ENCODE peak calls at places on chromosomes 11 and 22, in four cellular contexts. N, H, W and I are unnamed samples.
A peak's percentile ranks its signal among the peaks of the same experiment; 100 is the strongest.

GRCh38 chr11:123255909-123256308 is 60.9 kb upstream of the CLMP start:
- DNase-seq in N (no peak), H (no peak), W (no peak), I (no peak)

GRCh38 chr22:42321908-42322561 is 51.6 kb upstream of the TCF20 start:
- DNase-seq in N (no peak), H (no peak), W (no peak), I (no peak)

GRCh38 chr11:62889126-62889483 is 8.4 kb downstream of the SLC3A2 start:
- DNase-seq in N (no peak), H (no peak), W (no peak), I (no peak)

GRCh38 chr22:30178180-30179126 is 68.1 kb downstream of the LIF start:
- DNase-seq in N (peak; percentile 24), H (no peak), W (no peak), I (no peak)

GRCh38 chr22:17172172-17172833 is 13.2 kb upstream of the HDHD5 start:
- DNase-seq in N (no peak), H (no peak), W (no peak), I (no peak)

GRCh38 chr11:7439921-7440320 is 45.4 kb upstream of the OLFML1 start:
- DNase-seq in N (no peak), H (no peak), W (no peak), I (no peak)

GRCh38 chr22:43990044-43990443 is 34.1 kb upstream of the PARVB start:
- DNase-seq in N (no peak), H (no peak), W (no peak), I (no peak)

GRCh38 chr11:62572431-62572830 is 1.3 kb downstream of the EEF1G start:
- DNase-seq in N (no peak), H (no peak), W (no peak), I (no peak)

GRCh38 chr22:42007922-42008321 is 9.3 kb downstream of the WBP2NL start:
- DNase-seq in N (no peak), H (no peak), W (no peak), I (no peak)

GRCh38 chr11:56296877-56297276 is 4.8 kb upstream of the OR8H1 start:
- DNase-seq in N (no peak), H (no peak), W (no peak), I (no peak)

GRCh38 chr11:73493838-73494598 is 103.9 kb downstream of the FAM168A start:
- DNase-seq in N (peak; percentile 92), H (no peak), W (peak; percentile 79), I (peak; percentile 96)

GRCh38 chr11:58771458-58771855 is 39.7 kb upstream of the GLYAT start:
- DNase-seq in N (peak; percentile 29), H (no peak), W (no peak), I (no peak)

GRCh38 chr11:124915541-124916369 is 3.3 kb upstream of the HEPN1 start:
- DNase-seq in N (peak; percentile 65), H (no peak), W (no peak), I (no peak)

GRCh38 chr11:76738618-76739220 is 44.4 kb upstream of the TSKU start:
- DNase-seq in N (no peak), H (peak; percentile 76), W (no peak), I (no peak)

GRCh38 chr11:2402106-2402505 is 1.6 kb downstream of the TSSC4 start:
- DNase-seq in N (no peak), H (no peak), W (no peak), I (no peak)

GRCh38 chr11:123061403-123062157 is at the start of gene HSPA8:
- DNase-seq in N (peak; percentile 86), H (peak; percentile 60), W (peak; percentile 68), I (peak; percentile 36)

GRCh38 chr11:19751055-19751454 is 38.4 kb downstream of the NAV2 start:
- DNase-seq in N (no peak), H (no peak), W (no peak), I (no peak)

GRCh38 chr11:48164836-48165235 is 51.8 kb upstream of the OR4B1 start:
- DNase-seq in N (no peak), H (no peak), W (no peak), I (peak; percentile 72)

GRCh38 chr11:47981667-47982404 is 1.5 kb downstream of the PTPRJ start:
- DNase-seq in N (no peak), H (no peak), W (no peak), I (no peak)

GRCh38 chr11:65856689-65857499 is 1.1 kb downstream of the CFL1 start:
- DNase-seq in N (peak; percentile 87), H (peak; percentile 84), W (peak; percentile 81), I (peak; percentile 64)

GRCh38 chr11:19241260-19242183 is 777 bp upstream of the E2F8 start:
- DNase-seq in N (peak; percentile 33), H (no peak), W (no peak), I (no peak)

GRCh38 chr22:31346255-31346732 is at the start of gene PATZ1:
- DNase-seq in N (peak; percentile 75), H (peak; percentile 68), W (peak; percentile 63), I (peak; percentile 68)

GRCh38 chr11:65078786-65079342 is 5.0 kb downstream of the CDCA5 start:
- DNase-seq in N (no peak), H (no peak), W (no peak), I (peak; percentile 17)

GRCh38 chr11:111409915-111410314 is 30.8 kb upstream of the POU2AF1 start:
- DNase-seq in N (no peak), H (no peak), W (no peak), I (no peak)

GRCh38 chr11:6326980-6327379 is 6.7 kb upstream of the CAVIN3 start:
- DNase-seq in N (no peak), H (no peak), W (no peak), I (no peak)

GRCh38 chr11:64353761-64354506 is 5.0 kb upstream of the RPS6KA4 start:
- DNase-seq in N (no peak), H (no peak), W (no peak), I (no peak)

GRCh38 chr22:20431520-20432237 is 5.9 kb downstream of the SCARF2 start:
- DNase-seq in N (no peak), H (no peak), W (no peak), I (no peak)

GRCh38 chr11:2202071-2202899 is 30.7 kb upstream of the TH start:
- DNase-seq in N (no peak), H (peak; percentile 88), W (peak; percentile 93), I (peak; percentile 84)

GRCh38 chr22:25386538-25386884 is 167.1 kb downstream of the CRYBB2 start:
- DNase-seq in N (no peak), H (no peak), W (no peak), I (no peak)

GRCh38 chr11:104028476-104028875 is 8.0 kb upstream of the DDI1 start:
- DNase-seq in N (no peak), H (no peak), W (no peak), I (no peak)

GRCh38 chr11:105811242-105811641 is 201.4 kb downstream of the GRIA4 start:
- DNase-seq in N (no peak), H (no peak), W (no peak), I (no peak)

GRCh38 chr11:69381681-69382130 is 87.8 kb downstream of the MYEOV start:
- DNase-seq in N (no peak), H (peak; percentile 19), W (no peak), I (no peak)

DNA sequence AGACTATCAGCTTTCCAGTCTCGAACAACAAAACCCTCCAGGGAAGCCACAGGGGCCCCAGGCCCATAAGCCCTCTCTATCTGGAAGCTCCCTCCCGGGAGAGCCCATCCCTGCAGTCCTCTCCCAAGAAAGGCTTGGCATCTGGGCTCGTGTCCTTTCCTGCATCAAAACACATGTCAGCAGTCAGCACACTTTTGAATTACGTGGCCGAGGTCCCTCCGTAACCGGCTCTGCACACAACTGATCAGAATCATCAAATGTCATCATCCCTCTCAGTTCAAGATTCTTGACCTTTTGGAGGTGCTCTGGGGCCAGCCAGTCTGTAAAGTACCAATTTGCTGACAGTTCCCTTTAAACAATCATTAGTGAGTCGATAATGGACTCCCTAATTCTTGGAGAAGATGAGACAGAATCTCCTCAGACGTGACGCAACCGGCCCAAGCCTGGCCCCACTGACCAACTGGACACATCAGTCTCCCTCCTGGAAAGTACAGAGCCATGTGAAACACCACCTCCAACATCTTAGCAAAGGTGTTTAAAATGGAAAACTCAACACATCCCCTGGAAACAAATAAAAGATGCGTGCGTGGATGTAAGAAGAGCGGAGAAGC is 33.6 kb downstream of the MAFF start:
- DNase-seq in N (peak; percentile 60), H (no peak), W (no peak), I (no peak)
- H3K36me3 ChIP-seq in N (peaks cover 20% of the 10 kb centered on the region), H (peaks cover 43% of the 10 kb centered on the region), W (no peaks in the 10 kb centered on the region), I (peaks cover 45% of the 10 kb centered on the region)

DNA sequence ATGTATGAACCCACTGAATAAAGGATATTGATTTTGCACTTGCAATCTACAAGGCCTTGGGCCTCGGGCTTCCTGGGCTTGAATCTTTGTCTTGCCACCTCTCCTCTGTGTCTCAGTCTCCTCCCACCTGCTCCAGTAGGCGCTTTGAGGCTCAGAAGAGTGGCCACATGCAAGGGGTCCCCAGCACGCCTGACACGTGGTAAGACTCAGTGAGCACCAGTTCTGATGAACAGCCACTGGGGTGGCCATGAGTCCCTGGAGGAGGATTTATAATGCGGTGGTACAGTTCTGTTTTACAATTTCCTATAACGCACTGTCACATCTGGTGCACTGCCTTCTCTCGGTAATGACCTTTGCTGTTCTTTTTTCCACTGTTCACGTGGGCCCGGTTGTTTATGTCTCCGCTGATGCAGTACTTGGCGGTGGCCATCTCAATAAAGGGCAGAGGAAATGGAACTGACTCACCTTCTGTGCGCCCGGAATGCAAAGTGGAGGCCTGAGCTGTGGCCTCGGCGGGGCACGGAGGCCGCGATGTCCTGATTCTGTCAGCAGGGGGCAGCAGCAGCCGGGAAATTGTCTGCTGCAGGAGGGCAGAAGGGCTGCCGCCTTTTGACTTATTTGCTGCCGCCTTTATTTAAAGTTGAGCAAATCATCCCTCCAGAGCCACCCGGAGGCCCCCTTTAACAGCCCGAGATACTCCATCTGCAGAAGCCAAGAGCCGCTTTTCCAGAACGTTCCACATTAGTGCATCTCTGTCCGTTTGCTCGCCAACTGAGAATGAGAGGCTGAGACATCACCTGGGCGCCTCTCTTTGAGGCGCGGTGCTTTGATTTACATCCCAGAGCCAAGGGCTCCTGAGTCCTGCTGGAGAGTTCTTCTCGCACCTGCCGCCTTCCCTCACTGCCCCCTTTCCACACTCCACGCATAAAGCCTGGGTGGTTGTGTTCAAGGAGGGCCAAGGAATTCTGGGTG is 6.0 kb upstream of the IFT27 start:
- DNase-seq in N (peak; percentile 96), H (peak; percentile 82), W (peak; percentile 69), I (peak; percentile 93)
- H3K4me3 ChIP-seq in N (no peak overlapping the region), H (no peak overlapping the region), W (no peak overlapping the region), I (no peak overlapping the region)

DNA sequence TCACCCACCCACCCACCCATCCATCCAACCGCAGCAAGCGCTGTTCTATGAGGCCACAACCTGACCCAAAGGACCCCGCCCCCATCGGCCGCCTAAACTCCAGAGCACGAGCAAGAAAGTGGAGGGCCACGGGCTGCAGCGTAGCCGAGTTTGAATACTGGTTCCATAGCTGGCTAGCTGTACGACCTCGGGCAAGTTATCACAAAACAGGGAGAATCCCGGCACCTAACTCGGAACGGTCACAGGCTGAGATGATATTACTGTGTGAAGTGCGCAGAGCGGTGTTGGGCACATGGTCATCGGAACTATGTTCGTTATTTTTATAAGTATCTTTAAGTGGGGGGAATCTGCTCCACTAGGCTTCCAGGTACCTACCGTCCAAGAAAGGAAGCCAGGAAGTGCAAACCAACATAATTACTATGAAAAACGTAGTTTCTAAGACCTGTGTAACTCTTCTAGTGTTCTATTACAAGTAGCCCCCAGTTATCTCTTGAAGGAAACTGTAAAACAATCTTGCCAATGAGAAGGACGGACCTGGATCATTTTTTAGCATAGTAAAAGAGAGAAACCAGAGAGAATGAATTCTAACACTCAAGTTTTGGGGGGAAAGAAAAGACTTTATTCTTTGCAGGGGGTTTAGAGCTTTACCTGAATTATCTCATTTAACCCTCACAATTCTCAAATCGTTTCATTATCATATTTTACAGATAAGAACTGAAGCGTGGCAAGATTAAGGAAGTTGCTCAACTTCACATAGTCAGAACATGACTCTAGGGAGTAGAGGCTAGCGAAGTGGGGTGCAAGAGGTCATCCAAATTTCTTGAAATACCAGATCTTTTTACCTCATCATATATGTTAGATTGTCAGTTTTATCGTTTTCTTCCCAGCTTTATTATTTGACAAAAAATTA is 671 bp upstream of the BUD13 start:
- DNase-seq in N (peak; percentile 64), H (no peak), W (no peak), I (no peak)
- H3K27ac ChIP-seq in N (peak overlapping the region; percentile 32), H (peak overlapping the region; percentile 94), W (peak overlapping the region; percentile 98), I (peak overlapping the region; percentile 67)

GRCh38 chr11:67293090-67293489 is 4.0 kb downstream of the ANKRD13D start:
- DNase-seq in N (peak; percentile 62), H (no peak), W (no peak), I (peak; percentile 58)
- H3K36me3 ChIP-seq in N (peaks cover 31% of the 10 kb centered on the region), H (peaks cover 17% of the 10 kb centered on the region), W (no peaks in the 10 kb centered on the region), I (peaks cover 49% of the 10 kb centered on the region)